ENCODE peak calls at places on chromosome 1, in nine cellular contexts. U, H, Q, L, V, N, R, M and K are unnamed samples.

GRCh38 chr1:245715970-245716369 is 561.2 kb downstream of the KIF26B start:
- DNase-seq in V (no peak), U (peak; percentile 32), M (no peak), Q (no peak), R (no peak), H (peak; percentile 71), N (no peak), L (no peak), K (no peak)

GRCh38 chr1:20151906-20152598 is 12.9 kb downstream of the PLA2G2F start:
- DNase-seq in M (peak; percentile 91), L (peak; percentile 77), U (peak; percentile 35), H (peak; percentile 55), V (peak; percentile 83), Q (peak; percentile 52), R (peak; percentile 85), N (peak; percentile 79), K (peak; percentile 65)

GRCh38 chr1:45326627-45327591 is at the start of gene HPDL:
- DNase-seq in U (no peak), R (peak; percentile 75), V (peak; percentile 67), M (peak; percentile 58), H (peak; percentile 40), L (peak; percentile 47), N (peak; percentile 75), Q (peak; percentile 55), K (peak; percentile 61)

GRCh38 chr1:39105061-39105840 is 79.1 kb downstream of the NDUFS5 start:
- DNase-seq in L (peak; percentile 43), N (peak; percentile 68), M (peak; percentile 82), R (peak; percentile 63), H (peak; percentile 63), V (peak; percentile 85), Q (peak; percentile 78), U (no peak), K (peak; percentile 34)

GRCh38 chr1:22625262-22625925 is 11.0 kb upstream of the C1QA start:
- DNase-seq in V (peak; percentile 73), H (no peak), U (no peak), N (no peak), L (no peak), Q (peak; percentile 12), R (no peak), M (peak; percentile 69), K (no peak)

GRCh38 chr1:30896905-30897304 is 11.7 kb downstream of the SDC3 start:
- DNase-seq in Q (no peak), V (no peak), L (no peak), U (no peak), N (no peak), R (no peak), M (no peak), H (no peak), K (no peak)

GRCh38 chr1:232594018-232594502 is 35.9 kb downstream of the SIPA1L2 start:
- DNase-seq in M (no peak), U (no peak), H (no peak), V (no peak), R (peak; percentile 26), N (no peak), L (no peak), Q (no peak), K (no peak)

GRCh38 chr1:179786815-179787736 is 44.0 kb downstream of the FAM163A start:
- DNase-seq in H (no peak), V (no peak), R (no peak), U (no peak), N (no peak), Q (no peak), L (no peak), M (no peak), K (no peak)

GRCh38 chr1:153260473-153260979 is 1.0 kb downstream of the LORICRIN start:
- DNase-seq in U (no peak), L (peak; percentile 39), M (no peak), H (no peak), N (no peak), Q (no peak), R (no peak), V (no peak), K (no peak)

GRCh38 chr1:212595229-212595628 is 13.3 kb upstream of the ATF3 start:
- DNase-seq in M (no peak), U (no peak), L (no peak), V (no peak), N (no peak), Q (no peak), R (no peak), H (no peak), K (no peak)

GRCh38 chr1:22884806-22885559 is 87.7 kb downstream of the LACTBL1 start:
- DNase-seq in N (no peak), V (no peak), R (no peak), H (no peak), M (no peak), U (no peak), L (no peak), Q (no peak), K (no peak)

GRCh38 chr1:11792106-11792505 is 13.7 kb downstream of the MTHFR start:
- DNase-seq in R (no peak), H (no peak), N (no peak), U (no peak), Q (no peak), M (no peak), V (peak; percentile 22), L (no peak), K (no peak)

GRCh38 chr1:86218859-86219258 is 62.3 kb upstream of the COL24A1 start:
- DNase-seq in Q (no peak), M (no peak), V (no peak), R (no peak), U (no peak), N (no peak), L (no peak), H (no peak), K (no peak)

GRCh38 chr1:3628445-3628844 is 3.6 kb downstream of the TPRG1L start:
- DNase-seq in R (no peak), N (no peak), Q (no peak), H (no peak), V (no peak), L (no peak), U (no peak), M (no peak), K (no peak)

GRCh38 chr1:203054184-203054583 is 27.9 kb downstream of the PPFIA4 start:
- DNase-seq in R (no peak), N (no peak), M (no peak), U (no peak), V (no peak), H (no peak), Q (no peak), L (no peak), K (no peak)

GRCh38 chr1:87888456-87888855 is 559.8 kb downstream of the LMO4 start:
- DNase-seq in Q (no peak), R (no peak), V (no peak), U (no peak), M (no peak), H (no peak), L (no peak), N (no peak), K (no peak)

GRCh38 chr1:33686551-33686950 is 177.3 kb upstream of the HMGB4 start:
- DNase-seq in R (no peak), Q (no peak), U (no peak), M (no peak), V (no peak), L (no peak), H (no peak), N (no peak), K (no peak)

GRCh38 chr1:71463144-71463543 is 382.3 kb upstream of the ZRANB2 start:
- DNase-seq in Q (no peak), H (peak; percentile 40), M (no peak), L (no peak), U (no peak), R (no peak), V (no peak), N (no peak), K (no peak)

GRCh38 chr1:228400692-228401454 is 5.8 kb downstream of the TRIM11 start:
- DNase-seq in R (no peak), L (no peak), V (no peak), U (no peak), Q (no peak), N (no peak), M (no peak), H (no peak), K (no peak)

GRCh38 chr1:75795703-75796193 is 934 bp upstream of the MSH4 start:
- DNase-seq in H (no peak), Q (no peak), N (no peak), L (no peak), U (no peak), M (no peak), R (no peak), V (no peak), K (no peak)

GRCh38 chr1:164763098-164763497 is 204.1 kb downstream of the PBX1 start:
- DNase-seq in M (no peak), R (no peak), L (no peak), Q (no peak), H (no peak), U (no peak), N (no peak), V (no peak), K (no peak)

GRCh38 chr1:160353223-160353622 is 10.0 kb downstream of the NCSTN start:
- DNase-seq in M (no peak), H (no peak), Q (peak; percentile 17), V (no peak), N (no peak), R (no peak), L (no peak), U (no peak), K (no peak)

GRCh38 chr1:82225407-82226197 is 424.9 kb downstream of the ADGRL2 start:
- DNase-seq in N (no peak), R (no peak), H (peak; percentile 50), L (no peak), M (no peak), V (no peak), Q (peak; percentile 75), U (no peak), K (no peak)

GRCh38 chr1:48105167-48105566 is 108.0 kb upstream of the TRABD2B start:
- DNase-seq in L (no peak), M (no peak), R (no peak), H (no peak), N (no peak), U (no peak), Q (peak; percentile 7), V (no peak), K (no peak)

GRCh38 chr1:151540982-151541377 is 871 bp downstream of the TUFT1 start:
- DNase-seq in N (no peak), H (no peak), Q (peak; percentile 13), U (no peak), L (no peak), V (peak; percentile 32), R (peak; percentile 18), M (peak; percentile 44), K (no peak)